ENCODE peak calls at places on chromosome 2, in eight cellular contexts. K is PC-9; W is caudate nucleus; R is C1 segment of cervical spinal cord; Z is GM12865; P is activated CD8-positive, alpha-beta memory T cell treated with anti-CD3 and anti-CD28 coated beads, Interleukin-2, amount 50 U/mL, for 4 hours; M is stimulated activated CD8-positive, alpha-beta memory T cell treated with anti-CD3 and anti-CD28 coated beads, Interleukin-7, amount 100 ng/mL, for 1 hour; L is H4. C is an unnamed sample.

GRCh38 chr2:228549390-228550007 is 368.0 kb upstream of the SPHKAP start:
- DNase-seq in M (no peak), K (no peak), L (no peak), P (no peak), W (no peak), R (no peak), Z (peak), C (no peak)

GRCh38 chr2:99818842-99819241 is 323.5 kb downstream of the AFF3 start:
- DNase-seq in K (no peak), W (no peak), P (no peak), Z (peak), R (no peak), M (no peak), L (peak), C (no peak)

GRCh38 chr2:205133544-205133943 is 548.8 kb upstream of the NRP2 start:
- DNase-seq in K (no peak), P (no peak), W (no peak), Z (no peak), L (no peak), M (no peak), R (no peak), C (no peak)

GRCh38 chr2:172293952-172294351 is 133.4 kb upstream of the ITGA6 start:
- DNase-seq in M (no peak), P (no peak), W (no peak), K (no peak), Z (no peak), R (no peak), L (no peak), C (no peak)

GRCh38 chr2:196534533-196534932 is 105.0 kb upstream of the CCDC150 start:
- DNase-seq in K (no peak), L (no peak), P (no peak), M (no peak), Z (no peak), R (no peak), W (no peak), C (no peak)

GRCh38 chr2:225582355-225583116 is 183.0 kb downstream of the NYAP2 start:
- DNase-seq in L (no peak), Z (no peak), R (no peak), K (no peak), M (no peak), W (no peak), P (no peak), C (no peak)

GRCh38 chr2:188512456-188512855 is 220.8 kb downstream of the GULP1 start:
- DNase-seq in W (no peak), P (no peak), K (no peak), Z (peak), R (no peak), L (peak), M (no peak), C (no peak)

GRCh38 chr2:190746971-190747761 is 98.3 kb downstream of the NAB1 start:
- DNase-seq in R (no peak), M (no peak), K (no peak), Z (no peak), P (no peak), L (no peak), W (no peak), C (no peak)

GRCh38 chr2:118351796-118352195 is 263.5 kb downstream of the INSIG2 start:
- DNase-seq in K (no peak), W (no peak), L (no peak), Z (no peak), M (no peak), R (no peak), P (no peak), C (no peak)

GRCh38 chr2:191064590-191064989 is 50.6 kb upstream of the STAT1 start:
- DNase-seq in Z (no peak), L (no peak), P (peak), M (peak), W (no peak), K (no peak), R (no peak), C (no peak)